ENCODE peak calls at places on chromosomes 11 and 22, in seven cellular contexts. One of them, this sample, is unnamed. For H3K4me1 and H3K9me3, the result is how much of the 10 kb centered on the place peaks cover.

GRCh38 chr11:9206496-9206895 is 58.7 kb downstream of the DENND5A start:
- DNase-seq in prostate gland: no peak
- DNase-seq in cardiac muscle cell: no peak
- DNase-seq in adrenal gland: no peak
- DNase-seq in tibial artery: no peak
- DNase-seq in spleen: no peak
- DNase-seq in right atrium auricular region: no peak
- DNase-seq in this sample: no peak

GRCh38 chr11:44088871-44089270 is 6.6 kb upstream of the EXT2 start:
- DNase-seq in adrenal gland: peak
- DNase-seq in prostate gland: no peak
- DNase-seq in right atrium auricular region: no peak
- DNase-seq in cardiac muscle cell: no peak
- DNase-seq in spleen: no peak
- DNase-seq in tibial artery: no peak
- DNase-seq in this sample: peak

GRCh38 chr11:403021-403760 is 9.2 kb downstream of the PKP3 start:
- DNase-seq in tibial artery: no peak
- DNase-seq in cardiac muscle cell: no peak
- DNase-seq in prostate gland: no peak
- DNase-seq in adrenal gland: no peak
- DNase-seq in right atrium auricular region: no peak
- DNase-seq in spleen: no peak
- DNase-seq in this sample: no peak

GRCh38 chr22:20299736-20300136 is 20.1 kb downstream of the DGCR6L start:
- DNase-seq in spleen: peak
- DNase-seq in right atrium auricular region: no peak
- DNase-seq in prostate gland: no peak
- DNase-seq in tibial artery: no peak
- DNase-seq in adrenal gland: peak
- DNase-seq in cardiac muscle cell: peak
- DNase-seq in this sample: no peak

GRCh38 chr22:40323681-40324083 is 22.6 kb upstream of the ADSL start:
- DNase-seq in adrenal gland: no peak
- DNase-seq in right atrium auricular region: no peak
- DNase-seq in prostate gland: no peak
- DNase-seq in cardiac muscle cell: no peak
- DNase-seq in spleen: no peak
- DNase-seq in tibial artery: no peak
- DNase-seq in this sample: no peak

GRCh38 chr22:37865510-37865909 is 16.3 kb downstream of the EIF3L start:
- DNase-seq in right atrium auricular region: no peak
- DNase-seq in tibial artery: no peak
- DNase-seq in prostate gland: no peak
- DNase-seq in adrenal gland: no peak
- DNase-seq in cardiac muscle cell: no peak
- DNase-seq in spleen: no peak
- DNase-seq in this sample: no peak

GRCh38 chr22:41237707-41238569 is 2.8 kb downstream of the CHADL start:
- DNase-seq in spleen: peak
- DNase-seq in tibial artery: peak
- DNase-seq in right atrium auricular region: peak
- DNase-seq in prostate gland: peak
- DNase-seq in cardiac muscle cell: peak
- DNase-seq in adrenal gland: peak
- DNase-seq in this sample: peak

GRCh38 chr22:20551805-20552449 is 44.5 kb downstream of the MED15 start:
- DNase-seq in adrenal gland: no peak
- DNase-seq in spleen: peak
- DNase-seq in tibial artery: peak
- DNase-seq in cardiac muscle cell: no peak
- DNase-seq in prostate gland: no peak
- DNase-seq in right atrium auricular region: no peak
- DNase-seq in this sample: no peak

GRCh38 chr11:79461144-79461543 is 20.3 kb upstream of the TENM4 start:
- DNase-seq in tibial artery: no peak
- DNase-seq in adrenal gland: peak
- DNase-seq in right atrium auricular region: no peak
- DNase-seq in prostate gland: no peak
- DNase-seq in spleen: no peak
- DNase-seq in cardiac muscle cell: peak
- DNase-seq in this sample: no peak

GRCh38 chr11:111435046-111435698 is 56.1 kb upstream of the POU2AF1 start:
- DNase-seq in cardiac muscle cell: no peak
- DNase-seq in adrenal gland: no peak
- DNase-seq in prostate gland: peak
- DNase-seq in spleen: no peak
- DNase-seq in right atrium auricular region: no peak
- DNase-seq in tibial artery: no peak
- DNase-seq in this sample: no peak

GRCh38 chr11:44402466-44403075 is 92.6 kb upstream of the ALX4 start:
- DNase-seq in prostate gland: no peak
- DNase-seq in right atrium auricular region: no peak
- DNase-seq in spleen: no peak
- DNase-seq in tibial artery: no peak
- DNase-seq in cardiac muscle cell: no peak
- DNase-seq in adrenal gland: no peak
- DNase-seq in this sample: no peak

GRCh38 chr11:74634537-74634936 is 42.2 kb downstream of the POLD3 start:
- DNase-seq in cardiac muscle cell: no peak
- DNase-seq in right atrium auricular region: no peak
- DNase-seq in adrenal gland: peak
- DNase-seq in prostate gland: no peak
- DNase-seq in spleen: no peak
- DNase-seq in tibial artery: no peak
- DNase-seq in this sample: peak

GRCh38 chr11:68002943-68003845 is 703 bp downstream of the UNC93B1 start:
- DNase-seq in right atrium auricular region: no peak
- DNase-seq in cardiac muscle cell: peak
- DNase-seq in tibial artery: no peak
- DNase-seq in spleen: peak
- DNase-seq in adrenal gland: no peak
- DNase-seq in prostate gland: no peak
- DNase-seq in this sample: peak

GRCh38 chr11:105988197-105988596 is 33.8 kb downstream of the MSANTD4 start:
- DNase-seq in spleen: no peak
- DNase-seq in right atrium auricular region: no peak
- DNase-seq in tibial artery: no peak
- DNase-seq in prostate gland: no peak
- DNase-seq in cardiac muscle cell: no peak
- DNase-seq in adrenal gland: no peak
- DNase-seq in this sample: no peak

GRCh38 chr22:48241658-48242057 is 1479.2 kb downstream of the TBC1D22A start:
- DNase-seq in spleen: peak
- DNase-seq in right atrium auricular region: peak
- DNase-seq in tibial artery: no peak
- DNase-seq in cardiac muscle cell: no peak
- DNase-seq in adrenal gland: no peak
- DNase-seq in prostate gland: no peak
- DNase-seq in this sample: no peak

GRCh38 chr22:46734830-46735453 is 3.1 kb downstream of the CERK start:
- DNase-seq in prostate gland: no peak
- DNase-seq in tibial artery: peak
- DNase-seq in cardiac muscle cell: no peak
- DNase-seq in spleen: peak
- DNase-seq in right atrium auricular region: no peak
- DNase-seq in adrenal gland: peak
- DNase-seq in this sample: peak
- H3K4me1 ChIP-seq in prostate gland: under half
- H3K4me1 ChIP-seq in tibial artery: under half
- H3K4me1 ChIP-seq in cardiac muscle cell: under half
- H3K4me1 ChIP-seq in spleen: half or more
- H3K4me1 ChIP-seq in right atrium auricular region: half or more
- H3K4me1 ChIP-seq in adrenal gland: half or more
- H3K4me1 ChIP-seq in this sample: under half

DNA sequence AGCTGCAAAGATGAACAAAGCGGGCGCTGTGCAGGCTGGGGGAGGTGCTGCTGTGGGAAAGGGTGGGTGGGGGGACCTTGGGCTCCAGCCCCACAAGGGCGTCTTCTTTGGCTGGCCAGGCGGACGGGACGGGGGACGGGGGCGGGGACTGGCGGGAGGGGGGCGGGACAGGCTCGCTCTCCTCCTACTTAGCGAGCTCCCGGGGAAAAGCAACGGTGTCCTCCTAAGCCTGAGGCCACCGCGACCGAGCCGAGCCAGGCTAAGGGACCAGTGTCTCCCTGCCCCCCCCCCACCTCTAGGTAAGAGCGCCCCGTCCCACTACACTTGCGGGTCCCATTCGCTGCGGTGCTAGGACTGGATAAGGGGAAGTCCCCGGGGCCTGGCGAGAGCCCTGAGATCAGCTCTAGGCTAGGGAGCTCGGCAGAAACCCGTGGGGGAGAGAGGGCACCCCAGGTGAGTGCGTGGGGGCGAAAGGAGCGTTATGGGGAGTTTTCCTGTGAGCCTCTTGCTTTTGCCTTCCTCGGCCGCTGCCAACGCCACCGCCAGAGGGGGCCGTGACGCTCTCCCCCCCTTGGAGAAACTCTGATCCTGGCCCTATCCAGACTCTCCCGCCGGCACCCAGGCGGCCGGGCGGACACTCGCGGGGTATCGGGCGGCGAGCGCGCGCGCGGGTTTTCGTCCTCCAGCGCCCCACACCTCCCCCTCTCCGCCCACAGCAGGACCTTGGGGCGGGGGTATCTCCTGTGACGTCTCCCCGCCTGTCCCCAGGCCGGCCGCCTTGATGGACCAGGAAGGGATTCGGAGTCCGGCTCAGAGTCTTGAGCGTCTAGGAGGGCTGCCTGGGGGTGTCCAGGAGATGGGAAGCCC is at the start of gene PHLDB1:
- DNase-seq in prostate gland: peak
- DNase-seq in spleen: peak
- DNase-seq in right atrium auricular region: peak
- DNase-seq in adrenal gland: peak
- DNase-seq in tibial artery: peak
- DNase-seq in cardiac muscle cell: peak
- DNase-seq in this sample: peak
- TF ChIP-seq CTCF in prostate gland: peak
- TF ChIP-seq CTCF in spleen: peak
- TF ChIP-seq CTCF in right atrium auricular region: no peak
- TF ChIP-seq CTCF in adrenal gland: peak
- TF ChIP-seq CTCF in tibial artery: peak
- TF ChIP-seq CTCF in cardiac muscle cell: peak
- TF ChIP-seq CTCF in this sample: peak

GRCh38 chr11:70742553-70743291 is 344.4 kb downstream of the CTTN start:
- DNase-seq in adrenal gland: no peak
- DNase-seq in cardiac muscle cell: peak
- DNase-seq in right atrium auricular region: no peak
- DNase-seq in spleen: no peak
- DNase-seq in tibial artery: no peak
- DNase-seq in prostate gland: no peak
- DNase-seq in this sample: peak
- H3K9me3 ChIP-seq in adrenal gland: under half
- H3K9me3 ChIP-seq in cardiac muscle cell: under half
- H3K9me3 ChIP-seq in right atrium auricular region: under half
- H3K9me3 ChIP-seq in spleen: under half
- H3K9me3 ChIP-seq in tibial artery: under half
- H3K9me3 ChIP-seq in prostate gland: under half
- H3K9me3 ChIP-seq in this sample: under half

GRCh38 chr11:12827929-12828812 is 153.9 kb downstream of the TEAD1 start:
- DNase-seq in tibial artery: no peak
- DNase-seq in cardiac muscle cell: peak
- DNase-seq in adrenal gland: peak
- DNase-seq in prostate gland: peak
- DNase-seq in spleen: no peak
- DNase-seq in right atrium auricular region: no peak
- DNase-seq in this sample: peak
- H3K4me1 ChIP-seq in tibial artery: under half
- H3K4me1 ChIP-seq in cardiac muscle cell: under half
- H3K4me1 ChIP-seq in adrenal gland: under half
- H3K4me1 ChIP-seq in prostate gland: under half
- H3K4me1 ChIP-seq in spleen: under half
- H3K4me1 ChIP-seq in right atrium auricular region: under half
- H3K4me1 ChIP-seq in this sample: under half

DNA sequence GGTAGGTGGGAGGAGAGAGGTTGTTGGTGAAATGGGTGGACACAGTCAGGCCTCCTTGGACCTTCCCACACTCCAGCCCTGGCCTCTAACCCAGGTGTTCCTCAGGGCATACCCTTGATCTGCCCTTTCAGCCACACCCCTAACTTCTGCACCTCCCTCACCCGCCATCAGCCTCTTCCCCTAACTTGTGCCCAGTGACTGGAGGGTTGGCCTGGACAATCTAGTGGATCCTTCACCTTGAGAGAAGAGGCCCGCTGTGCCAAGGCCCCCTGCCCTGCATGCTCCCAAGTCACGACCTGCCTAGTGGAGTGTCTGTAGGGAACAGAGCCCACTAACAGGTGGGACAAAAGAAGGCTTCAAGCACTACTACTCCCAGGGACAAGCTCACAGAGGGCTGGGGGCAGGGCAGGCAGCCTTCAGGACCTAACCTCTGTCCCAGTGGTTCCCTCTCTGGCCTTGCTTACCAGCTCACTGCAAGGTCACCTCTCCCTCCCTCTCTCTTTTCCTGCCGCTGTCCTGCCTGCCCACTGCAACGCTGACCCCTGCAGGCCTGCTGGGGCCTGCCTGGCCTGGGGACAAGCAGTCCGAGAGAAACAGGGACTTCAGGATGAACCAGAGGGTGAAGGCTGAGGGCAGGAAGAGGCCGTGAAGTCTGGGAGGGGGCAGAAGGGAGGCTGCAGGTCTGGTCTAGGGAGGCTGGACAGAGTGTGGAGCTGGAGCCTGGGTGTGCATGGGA is 3.3 kb downstream of the SYT7 start:
- DNase-seq in cardiac muscle cell: peak
- DNase-seq in right atrium auricular region: no peak
- DNase-seq in prostate gland: no peak
- DNase-seq in tibial artery: no peak
- DNase-seq in spleen: no peak
- DNase-seq in adrenal gland: peak
- DNase-seq in this sample: peak
- TF ChIP-seq CTCF in cardiac muscle cell: peak
- TF ChIP-seq CTCF in right atrium auricular region: peak
- TF ChIP-seq CTCF in prostate gland: peak
- TF ChIP-seq CTCF in tibial artery: no peak
- TF ChIP-seq CTCF in spleen: no peak
- TF ChIP-seq CTCF in adrenal gland: peak
- TF ChIP-seq CTCF in this sample: peak

This sample was measured in Caco-2.